ENCODE peak calls at places on chromosomes 7 and 10, in ten cellular contexts. V is CD8-positive, alpha-beta T cell; O is NCI-H446 treated with DMSO at 0.1 percent for 48 hours; M is Daoy; P is body of pancreas; F is NT2/D1; D is activated CD8-positive, alpha-beta memory T cell treated with anti-CD3 and anti-CD28 coated beads, Interleukin-2, amount 50 U/mL, for 48 hours; E is WTC11; J is transverse colon; Z is GF-D8. L is an unnamed sample.

GRCh38 chr10:71263376-71263775 is 51.0 kb downstream of the UNC5B start:
- DNase-seq in V (no peak), O (no peak), M (no peak), P (no peak), F (no peak), D (no peak), E (peak; percentile 23), J (no peak), Z (no peak), L (no peak)

GRCh38 chr10:74231375-74231774 is 80.4 kb downstream of the ADK start:
- DNase-seq in V (no peak), O (no peak), M (peak; percentile 20), P (no peak), F (no peak), D (no peak), E (no peak), J (no peak), Z (no peak), L (peak; percentile 84)

GRCh38 chr7:135707570-135707966 is 20.4 kb downstream of the SLC13A4 start:
- DNase-seq in V (no peak), O (no peak), M (no peak), P (no peak), F (no peak), D (no peak), E (no peak), J (no peak), Z (no peak), L (no peak)

GRCh38 chr7:30315589-30315988 is 31.2 kb downstream of the ZNRF2 start:
- DNase-seq in V (no peak), O (no peak), M (no peak), P (no peak), F (no peak), D (no peak), E (no peak), J (no peak), Z (no peak), L (no peak)

GRCh38 chr10:16965740-16966447 is 148.7 kb upstream of the RSU1 start:
- DNase-seq in V (no peak), O (no peak), M (peak; percentile 97), P (peak; percentile 35), F (peak; percentile 57), D (no peak), E (no peak), J (peak; percentile 21), Z (no peak), L (peak; percentile 99)

GRCh38 chr10:96587255-96588059 is 645 bp upstream of the TM9SF3 start:
- DNase-seq in V (peak; percentile 59), O (peak; percentile 31), M (peak; percentile 83), P (peak; percentile 73), F (peak; percentile 20), D (no peak), E (no peak), J (peak; percentile 70), Z (peak; percentile 23), L (peak; percentile 84)

GRCh38 chr7:99125505-99125865 is 18.4 kb downstream of the SMURF1 start:
- DNase-seq in V (no peak), O (no peak), M (no peak), P (no peak), F (no peak), D (no peak), E (no peak), J (no peak), Z (no peak), L (no peak)

GRCh38 chr10:71651953-71652352 is 67.6 kb downstream of the C10orf105 start:
- DNase-seq in V (no peak), O (no peak), M (no peak), P (no peak), F (no peak), D (no peak), E (no peak), J (no peak), Z (no peak), L (no peak)

GRCh38 chr7:25361863-25362262 is 133.6 kb upstream of the NPVF start:
- DNase-seq in V (no peak), O (no peak), M (no peak), P (no peak), F (no peak), D (no peak), E (no peak), J (no peak), Z (no peak), L (no peak)

GRCh38 chr10:113558336-113558735 is 5.5 kb downstream of the HABP2 start:
- DNase-seq in V (no peak), O (no peak), M (peak; percentile 4), P (no peak), F (peak; percentile 84), D (no peak), E (peak; percentile 60), J (no peak), Z (no peak), L (no peak)

GRCh38 chr10:4058514-4059029 is 273.6 kb upstream of the KLF6 start:
- DNase-seq in V (no peak), O (no peak), M (no peak), P (no peak), F (no peak), D (no peak), E (no peak), J (no peak), Z (no peak), L (no peak)

GRCh38 chr10:11573497-11573896 is 38.0 kb downstream of the USP6NL start:
- DNase-seq in V (no peak), O (no peak), M (no peak), P (no peak), F (no peak), D (no peak), E (no peak), J (no peak), Z (peak; percentile 81), L (peak; percentile 11)

GRCh38 chr10:21401196-21401595 is 124.3 kb downstream of the SKIDA1 start:
- DNase-seq in V (no peak), O (no peak), M (peak; percentile 53), P (no peak), F (no peak), D (no peak), E (no peak), J (no peak), Z (no peak), L (peak; percentile 46)

GRCh38 chr7:50651227-50651989 is 86.2 kb upstream of the DDC start:
- DNase-seq in V (peak; percentile 3), O (no peak), M (no peak), P (no peak), F (no peak), D (no peak), E (no peak), J (no peak), Z (no peak), L (no peak)

GRCh38 chr7:77426052-77426404 is 9.9 kb upstream of the GSAP start:
- DNase-seq in V (no peak), O (no peak), M (no peak), P (no peak), F (no peak), D (no peak), E (no peak), J (no peak), Z (no peak), L (no peak)

GRCh38 chr10:58240531-58240930 is 27.2 kb downstream of the IPMK start:
- DNase-seq in V (no peak), O (no peak), M (peak; percentile 61), P (no peak), F (no peak), D (no peak), E (no peak), J (no peak), Z (no peak), L (peak; percentile 36)

GRCh38 chr10:110395350-110396283 is 90.9 kb upstream of the SMNDC1 start:
- DNase-seq in V (no peak), O (no peak), M (peak; percentile 84), P (peak; percentile 69), F (no peak), D (no peak), E (no peak), J (peak; percentile 85), Z (no peak), L (peak; percentile 93)

GRCh38 chr10:79142522-79143309 is 74.0 kb downstream of the ZMIZ1 start:
- DNase-seq in V (no peak), O (no peak), M (no peak), P (no peak), F (no peak), D (no peak), E (no peak), J (no peak), Z (no peak), L (no peak)

GRCh38 chr10:109882251-109883057 is 40.9 kb downstream of the XPNPEP1 start:
- DNase-seq in V (no peak), O (no peak), M (no peak), P (no peak), F (no peak), D (no peak), E (no peak), J (no peak), Z (no peak), L (no peak)

GRCh38 chr7:151833691-151834090 is 43.2 kb downstream of the PRKAG2 start:
- DNase-seq in V (no peak), O (peak; percentile 76), M (no peak), P (no peak), F (no peak), D (no peak), E (no peak), J (no peak), Z (no peak), L (no peak)

GRCh38 chr7:28815928-28816373 is 142.2 kb downstream of the TRIL start:
- DNase-seq in V (no peak), O (no peak), M (no peak), P (no peak), F (no peak), D (no peak), E (no peak), J (no peak), Z (no peak), L (no peak)

GRCh38 chr7:80949449-80949848 is 30.6 kb upstream of the SEMA3C start:
- DNase-seq in V (no peak), O (no peak), M (no peak), P (no peak), F (no peak), D (no peak), E (no peak), J (no peak), Z (no peak), L (no peak)

GRCh38 chr7:70487526-70488285 is 644.2 kb upstream of the GALNT17 start:
- DNase-seq in V (no peak), O (no peak), M (no peak), P (no peak), F (no peak), D (no peak), E (no peak), J (no peak), Z (no peak), L (no peak)

GRCh38 chr7:80783688-80784327 is 135.0 kb downstream of the SEMA3C start:
- DNase-seq in V (no peak), O (no peak), M (no peak), P (no peak), F (no peak), D (no peak), E (no peak), J (no peak), Z (no peak), L (peak; percentile 18)

GRCh38 chr10:101226888-101227736 is 2.2 kb downstream of the LBX1 start:
- DNase-seq in V (no peak), O (no peak), M (no peak), P (no peak), F (no peak), D (no peak), E (peak; percentile 48), J (no peak), Z (no peak), L (no peak)

GRCh38 chr7:128890306-128891109 is 20.0 kb downstream of the KCP start:
- DNase-seq in V (no peak), O (no peak), M (peak; percentile 65), P (no peak), F (no peak), D (no peak), E (peak; percentile 52), J (peak; percentile 74), Z (no peak), L (no peak)

GRCh38 chr7:35004531-35005096 is 32.7 kb downstream of the DPY19L1 start:
- DNase-seq in V (no peak), O (peak; percentile 6), M (peak; percentile 84), P (no peak), F (no peak), D (no peak), E (no peak), J (no peak), Z (no peak), L (peak; percentile 86)

GRCh38 chr10:116882631-116883030 is 33.3 kb downstream of the ENO4 start:
- DNase-seq in V (no peak), O (no peak), M (no peak), P (no peak), F (no peak), D (no peak), E (no peak), J (no peak), Z (no peak), L (no peak)

L was measured in HT1080.